ENCODE peak calls at places on chromosomes 3 and 15, in eight cellular contexts. K is substantia nigra; I is T-helper 9 cell; D is endothelial cell; R is stimulated activated effector memory CD8-positive, alpha-beta T cell treated with anti-CD3 and anti-CD28 coated beads, Interleukin-12 subunit alpha, Interleukin-12 subunit beta, amount 100 ng/mL, for 72 hours; H is HCEC 1CT; Z is WERI-Rb-1; N is activated T-helper 1 cell treated with anti-CD3 and anti-CD28 coated beads, Interleukin-2, amount 50 U/mL, for 16 hours. U is an unnamed sample.

GRCh38 chr15:84611631-84612030 is 10.8 kb downstream of the ZSCAN2 start:
- DNase-seq in R (no peak), H (no peak), Z (no peak), N (no peak), D (no peak), I (no peak), K (no peak), U (no peak)

GRCh38 chr3:100213891-100214573 is 46.8 kb upstream of the TBC1D23 start:
- DNase-seq in I (no peak), Z (no peak), H (peak; percentile 63), N (no peak), D (no peak), K (no peak), R (no peak), U (no peak)

GRCh38 chr3:23992051-23992628 is 47.1 kb downstream of the NR1D2 start:
- DNase-seq in N (no peak), Z (peak; percentile 29), K (no peak), H (peak; percentile 49), R (no peak), I (no peak), D (no peak), U (no peak)

GRCh38 chr15:35603298-35603697 is 57.3 kb upstream of the DPH6 start:
- DNase-seq in R (no peak), I (no peak), H (peak; percentile 46), N (no peak), Z (no peak), K (no peak), D (no peak), U (no peak)

GRCh38 chr3:151282921-151283320 is 4.6 kb upstream of the P2RY14 start:
- DNase-seq in K (no peak), Z (no peak), D (no peak), R (no peak), N (no peak), I (no peak), H (peak; percentile 58), U (no peak)

GRCh38 chr3:38638354-38638753 is 11.1 kb downstream of the SCN5A start:
- DNase-seq in Z (no peak), D (no peak), I (no peak), R (no peak), N (no peak), K (no peak), H (no peak), U (no peak)

GRCh38 chr3:140233702-140234101 is 298.7 kb downstream of the CLSTN2 start:
- DNase-seq in N (no peak), I (no peak), K (no peak), H (no peak), D (no peak), Z (no peak), R (no peak), U (no peak)

GRCh38 chr15:75174736-75175135 is 26.9 kb upstream of the C15orf39 start:
- DNase-seq in R (no peak), D (no peak), H (no peak), N (no peak), Z (no peak), K (no peak), I (no peak), U (no peak)

GRCh38 chr3:89957461-89957860 is 850.0 kb downstream of the EPHA3 start:
- DNase-seq in I (no peak), N (no peak), D (no peak), Z (no peak), R (no peak), H (peak; percentile 29), K (no peak), U (no peak)

GRCh38 chr3:104584702-104585101 is 782.0 kb upstream of the ALCAM start:
- DNase-seq in D (no peak), N (no peak), I (no peak), H (no peak), R (no peak), K (no peak), Z (no peak), U (no peak)

GRCh38 chr15:56017920-56018319 is 24.5 kb upstream of the NEDD4 start:
- DNase-seq in I (no peak), Z (no peak), H (peak; percentile 17), N (no peak), K (no peak), D (no peak), R (no peak), U (no peak)

GRCh38 chr15:45790325-45790943 is 155.6 kb downstream of the SQOR start:
- DNase-seq in I (no peak), D (peak; percentile 10), R (no peak), K (no peak), Z (peak; percentile 60), N (no peak), H (peak; percentile 14), U (no peak)

GRCh38 chr15:68592548-68592947 is 13.8 kb downstream of the CORO2B start:
- DNase-seq in H (no peak), K (no peak), N (no peak), D (no peak), R (no peak), Z (no peak), I (no peak), U (no peak)

GRCh38 chr3:111712294-111713180 is 117.4 kb upstream of the ZBED2 start:
- DNase-seq in Z (peak; percentile 95), D (no peak), N (no peak), I (no peak), K (no peak), H (no peak), R (peak; percentile 74), U (no peak)

GRCh38 chr3:73210759-73211158 is 149.3 kb downstream of the EBLN2 start:
- DNase-seq in I (no peak), N (no peak), K (no peak), D (no peak), Z (no peak), R (no peak), H (no peak), U (no peak)

GRCh38 chr3:197168606-197169005 is 129.8 kb downstream of the DLG1 start:
- DNase-seq in I (no peak), H (no peak), R (no peak), N (no peak), K (no peak), D (no peak), Z (no peak), U (no peak)

GRCh38 chr3:101964861-101965260 is 115.5 kb downstream of the NFKBIZ start:
- DNase-seq in Z (no peak), R (no peak), K (no peak), H (no peak), D (no peak), I (no peak), N (no peak), U (no peak)

GRCh38 chr15:31274496-31275330 is 51.9 kb upstream of the KLF13 start:
- DNase-seq in D (no peak), R (peak; percentile 42), Z (no peak), H (no peak), K (no peak), I (no peak), N (no peak), U (no peak)

GRCh38 chr15:59329570-59330350 is 42.9 kb downstream of the MYO1E start:
- DNase-seq in R (no peak), Z (no peak), N (no peak), K (no peak), I (no peak), H (peak; percentile 57), D (no peak), U (no peak)

GRCh38 chr3:40445062-40445461 is 12.1 kb upstream of the RPL14 start:
- DNase-seq in R (no peak), N (no peak), Z (no peak), K (no peak), D (no peak), I (no peak), H (no peak), U (no peak)

GRCh38 chr3:126816956-126817777 is 113.1 kb downstream of the CHCHD6 start:
- DNase-seq in R (no peak), H (no peak), N (no peak), I (no peak), K (no peak), D (no peak), Z (no peak), U (no peak)

GRCh38 chr3:15647629-15648167 is 46.2 kb downstream of the BTD start:
- DNase-seq in H (peak; percentile 98), Z (no peak), I (peak; percentile 21), D (no peak), K (no peak), N (no peak), R (peak; percentile 80), U (no peak)

GRCh38 chr3:127044996-127045395 is 62.1 kb downstream of the PLXNA1 start:
- DNase-seq in D (no peak), I (no peak), N (no peak), H (no peak), Z (peak; percentile 78), K (no peak), R (no peak), U (no peak)

GRCh38 chr3:76756578-76756977 is 283.3 kb upstream of the ROBO2 start:
- DNase-seq in N (no peak), D (no peak), R (no peak), H (no peak), I (no peak), Z (no peak), K (no peak), U (no peak)

GRCh38 chr3:196486263-196486662 is 17.3 kb downstream of the RNF168 start:
- DNase-seq in Z (no peak), D (peak; percentile 12), H (no peak), N (peak; percentile 10), R (no peak), K (no peak), I (peak; percentile 9), U (no peak)

GRCh38 chr15:84734794-84735479 is 13.5 kb upstream of the ZNF592 start:
- DNase-seq in I (peak; percentile 46), K (no peak), N (peak; percentile 28), H (no peak), R (peak; percentile 81), D (peak; percentile 8), Z (peak; percentile 37), U (peak; percentile 25)

GRCh38 chr3:182948305-182948704 is 32.0 kb downstream of the DCUN1D1 start:
- DNase-seq in R (no peak), N (no peak), H (no peak), Z (no peak), D (no peak), I (no peak), K (no peak), U (no peak)

GRCh38 chr15:101657968-101658784 is 6.0 kb upstream of the TM2D3 start:
- DNase-seq in N (no peak), Z (no peak), I (no peak), R (no peak), H (no peak), D (no peak), K (no peak), U (no peak)

GRCh38 chr3:13192471-13193213 is 119.4 kb upstream of the IQSEC1 start:
- DNase-seq in H (no peak), K (no peak), D (peak; percentile 51), Z (peak; percentile 79), I (no peak), N (no peak), R (no peak), U (no peak)

GRCh38 chr15:73051811-73052678 is at the start of gene NEO1:
- DNase-seq in D (peak; percentile 91), N (peak; percentile 65), R (peak; percentile 87), H (peak; percentile 82), K (peak; percentile 92), Z (peak; percentile 93), I (peak; percentile 75), U (peak; percentile 96)

GRCh38 chr3:139120336-139120971 is 75.8 kb upstream of the PRR23C start:
- DNase-seq in H (peak; percentile 87), R (peak; percentile 32), K (no peak), D (peak; percentile 20), I (no peak), Z (no peak), N (no peak), U (no peak)

GRCh38 chr15:57183614-57184344 is 192.5 kb upstream of the CGNL1 start:
- DNase-seq in D (no peak), N (no peak), I (no peak), Z (no peak), K (no peak), H (peak; percentile 53), R (no peak), U (no peak)

GRCh38 chr3:87755852-87756251 is 303.0 kb downstream of the CGGBP1 start:
- DNase-seq in N (no peak), R (no peak), K (no peak), Z (no peak), H (no peak), I (no peak), D (no peak), U (no peak)

GRCh38 chr15:66254364-66255292 is 1.1 kb upstream of the MEGF11 start:
- DNase-seq in K (no peak), R (no peak), H (no peak), I (no peak), Z (no peak), N (no peak), D (peak; percentile 26), U (no peak)

U was measured in progenitor cell of endocrine pancreas.